ENCODE peak calls at places on chromosomes 16 and 17, in eight cellular contexts. D is neuronal stem cell; K is LNCaP clone FGC; A is gastrocnemius medialis; I is stimulated activated CD4-positive, alpha-beta T cell treated with anti-CD3 and anti-CD28 coated beads, Interleukin-1b, Interleukin-23, amount 100 ng/mL, for 1 hour; P is substantia nigra; B is psoas muscle; C is A549. E is an unnamed sample.

GRCh38 chr17:61409301-61410099 is 9.9 kb downstream of the TBX2 start:
- DNase-seq in D (no peak), K (no peak), A (peak; percentile 28), I (no peak), P (no peak), B (peak; percentile 66), C (peak; percentile 75), E (no peak)

GRCh38 chr17:66301864-66302741 is at the start of gene PRKCA:
- DNase-seq in D (peak; percentile 76), K (no peak), A (peak; percentile 64), I (peak; percentile 48), P (peak; percentile 53), B (peak; percentile 81), C (peak; percentile 83), E (peak; percentile 80)

GRCh38 chr17:27157297-27157696 is 136.6 kb upstream of the WSB1 start:
- DNase-seq in D (no peak), K (no peak), A (no peak), I (no peak), P (no peak), B (no peak), C (no peak), E (no peak)

GRCh38 chr17:58667934-58668597 is 23.8 kb downstream of the TEX14 start:
- DNase-seq in D (no peak), K (no peak), A (no peak), I (no peak), P (no peak), B (no peak), C (peak; percentile 20), E (no peak)

GRCh38 chr17:20174588-20175265 is 165.6 kb downstream of the SPECC1 start:
- DNase-seq in D (no peak), K (no peak), A (no peak), I (no peak), P (no peak), B (no peak), C (no peak), E (no peak)

GRCh38 chr17:34306466-34306865 is 12.8 kb upstream of the CCL8 start:
- DNase-seq in D (no peak), K (no peak), A (no peak), I (no peak), P (no peak), B (no peak), C (peak; percentile 38), E (no peak)

GRCh38 chr17:78748730-78749317 is 33.2 kb downstream of the CYTH1 start:
- DNase-seq in D (no peak), K (no peak), A (peak; percentile 71), I (peak; percentile 54), P (no peak), B (peak; percentile 45), C (no peak), E (no peak)

GRCh38 chr17:55360971-55361370 is 60.7 kb downstream of the MMD start:
- DNase-seq in D (no peak), K (no peak), A (no peak), I (no peak), P (no peak), B (no peak), C (no peak), E (no peak)

GRCh38 chr17:69857412-69857835 is 217.6 kb upstream of the KCNJ16 start:
- DNase-seq in D (no peak), K (no peak), A (no peak), I (no peak), P (no peak), B (no peak), C (peak; percentile 59), E (no peak)

GRCh38 chr16:1102921-1103648 is 7.0 kb upstream of the C1QTNF8 start:
- DNase-seq in D (peak; percentile 67), K (no peak), A (peak; percentile 39), I (peak; percentile 30), P (no peak), B (peak; percentile 65), C (no peak), E (peak; percentile 62)

GRCh38 chr17:76353004-76353598 is 615 bp downstream of the PRPSAP1 start:
- DNase-seq in D (no peak), K (no peak), A (peak; percentile 12), I (no peak), P (no peak), B (peak; percentile 22), C (no peak), E (peak; percentile 9)

GRCh38 chr17:57945999-57946797 is 9.0 kb downstream of the CUEDC1 start:
- DNase-seq in D (no peak), K (no peak), A (no peak), I (no peak), P (no peak), B (no peak), C (no peak), E (no peak)

GRCh38 chr16:1542166-1542500 is 8.7 kb downstream of the TMEM204 start:
- DNase-seq in D (no peak), K (no peak), A (no peak), I (no peak), P (no peak), B (no peak), C (no peak), E (no peak)

GRCh38 chr17:50272246-50272645 is 2.0 kb upstream of the TMEM92 start:
- DNase-seq in D (no peak), K (no peak), A (no peak), I (no peak), P (no peak), B (no peak), C (no peak), E (no peak)

GRCh38 chr16:79980650-79981521 is 380.3 kb upstream of the MAF start:
- DNase-seq in D (peak; percentile 30), K (no peak), A (no peak), I (no peak), P (peak; percentile 62), B (no peak), C (no peak), E (no peak)

GRCh38 chr17:9006175-9006767 is 15.0 kb upstream of the NTN1 start:
- DNase-seq in D (no peak), K (no peak), A (no peak), I (no peak), P (no peak), B (no peak), C (no peak), E (no peak)

GRCh38 chr17:39525801-39526506 is 64.7 kb downstream of the CDK12 start:
- DNase-seq in D (no peak), K (no peak), A (no peak), I (no peak), P (peak; percentile 3), B (no peak), C (no peak), E (no peak)

GRCh38 chr17:10114931-10115535 is 83.4 kb downstream of the GAS7 start:
- DNase-seq in D (no peak), K (no peak), A (peak; percentile 90), I (no peak), P (peak; percentile 70), B (peak; percentile 94), C (peak; percentile 57), E (no peak)

GRCh38 chr17:76716146-76716833 is 5.5 kb upstream of the MXRA7 start:
- DNase-seq in D (no peak), K (no peak), A (peak; percentile 78), I (no peak), P (no peak), B (peak; percentile 72), C (no peak), E (no peak)

GRCh38 chr16:84314814-84315213 is 20.1 kb downstream of the WFDC1 start:
- DNase-seq in D (no peak), K (no peak), A (no peak), I (no peak), P (no peak), B (no peak), C (no peak), E (no peak)

GRCh38 chr17:9522074-9522473 is 53.5 kb downstream of the STX8 start:
- DNase-seq in D (peak; percentile 40), K (no peak), A (peak; percentile 15), I (no peak), P (no peak), B (no peak), C (peak; percentile 60), E (peak; percentile 34)

GRCh38 chr17:4354862-4355514 is 11.5 kb downstream of the UBE2G1 start:
- DNase-seq in D (no peak), K (no peak), A (no peak), I (no peak), P (no peak), B (no peak), C (no peak), E (no peak)

E was measured in cerebellum.